ENCODE peak calls at places on chromosomes 5 and 9, in five cellular contexts. One of them, this sample, is unnamed. For H3K36me3, the result is how much of the 10 kb centered on the place peaks cover.

GRCh38 chr9:104869801-104870200 is 58.2 kb downstream of the ABCA1 start:
- DNase-seq in IMR-90: peak
- DNase-seq in neuronal stem cell: no peak
- DNase-seq in H1: no peak
- DNase-seq in mesenchymal stem cell: peak
- DNase-seq in this sample: no peak

GRCh38 chr9:18255158-18255629 is 218.8 kb upstream of the ADAMTSL1 start:
- DNase-seq in IMR-90: peak
- DNase-seq in neuronal stem cell: peak
- DNase-seq in H1: peak
- DNase-seq in mesenchymal stem cell: peak
- DNase-seq in this sample: peak

GRCh38 chr9:110081395-110081794 is 126.6 kb downstream of the C9orf152 start:
- DNase-seq in IMR-90: peak
- DNase-seq in neuronal stem cell: no peak
- DNase-seq in H1: no peak
- DNase-seq in mesenchymal stem cell: peak
- DNase-seq in this sample: no peak

GRCh38 chr5:149406203-149406978 is 27.3 kb upstream of the IL17B start:
- DNase-seq in IMR-90: peak
- DNase-seq in neuronal stem cell: no peak
- DNase-seq in H1: no peak
- DNase-seq in mesenchymal stem cell: peak
- DNase-seq in this sample: no peak

GRCh38 chr5:3993856-3994473 is 398.3 kb downstream of the IRX1 start:
- DNase-seq in IMR-90: no peak
- DNase-seq in neuronal stem cell: no peak
- DNase-seq in H1: no peak
- DNase-seq in mesenchymal stem cell: no peak
- DNase-seq in this sample: no peak

GRCh38 chr9:95102001-95102433 is 215.5 kb downstream of the FANCC start:
- DNase-seq in IMR-90: no peak
- DNase-seq in neuronal stem cell: no peak
- DNase-seq in H1: no peak
- DNase-seq in mesenchymal stem cell: no peak
- DNase-seq in this sample: peak

GRCh38 chr5:73673161-73673591 is 47.2 kb downstream of the ARHGEF28 start:
- DNase-seq in IMR-90: peak
- DNase-seq in neuronal stem cell: no peak
- DNase-seq in H1: no peak
- DNase-seq in mesenchymal stem cell: peak
- DNase-seq in this sample: peak

GRCh38 chr9:78697653-78698052 is 400.7 kb downstream of the PSAT1 start:
- DNase-seq in IMR-90: no peak
- DNase-seq in neuronal stem cell: no peak
- DNase-seq in H1: no peak
- DNase-seq in mesenchymal stem cell: no peak
- DNase-seq in this sample: no peak

GRCh38 chr9:90642570-90643539 is at the start of gene DIRAS2:
- DNase-seq in IMR-90: peak
- DNase-seq in neuronal stem cell: peak
- DNase-seq in H1: peak
- DNase-seq in mesenchymal stem cell: peak
- DNase-seq in this sample: peak

GRCh38 chr5:102312586-102312985 is 16.5 kb upstream of the SLCO4C1 start:
- DNase-seq in IMR-90: no peak
- DNase-seq in neuronal stem cell: no peak
- DNase-seq in H1: no peak
- DNase-seq in mesenchymal stem cell: peak
- DNase-seq in this sample: no peak

GRCh38 chr5:17190799-17191391 is 26.5 kb upstream of the BASP1 start:
- DNase-seq in IMR-90: peak
- DNase-seq in neuronal stem cell: no peak
- DNase-seq in H1: no peak
- DNase-seq in mesenchymal stem cell: peak
- DNase-seq in this sample: peak

DNA sequence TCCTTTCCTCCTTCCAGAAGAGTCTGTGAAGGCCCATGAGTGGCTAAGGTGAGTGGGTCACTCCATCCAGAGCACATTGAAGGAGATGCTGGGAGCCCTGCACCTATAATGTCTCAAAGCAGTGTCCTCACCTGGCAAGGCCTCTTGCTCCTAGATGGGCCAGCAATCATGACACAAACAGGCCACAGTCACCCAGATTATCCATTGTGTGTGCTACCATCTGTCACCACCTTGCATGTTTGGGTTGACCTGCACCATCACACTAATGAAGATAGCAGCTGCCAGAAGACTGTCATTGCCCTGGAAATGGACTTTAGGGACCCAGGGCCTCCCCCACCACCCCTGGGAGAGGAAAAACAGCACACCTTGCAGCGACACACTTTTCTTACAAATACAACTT is 69.6 kb downstream of the GABBR2 start:
- DNase-seq in IMR-90: no peak
- DNase-seq in neuronal stem cell: no peak
- DNase-seq in H1: no peak
- DNase-seq in mesenchymal stem cell: no peak
- DNase-seq in this sample: no peak
- H3K4ac ChIP-seq in IMR-90: no peak
- H3K4ac ChIP-seq in neuronal stem cell: no peak
- H3K4ac ChIP-seq in H1: no peak
- H3K4ac ChIP-seq in mesenchymal stem cell: no peak
- H3K4ac ChIP-seq in this sample: no peak

GRCh38 chr5:112860929-112861637 is at the start of gene SRP19:
- DNase-seq in IMR-90: peak
- DNase-seq in neuronal stem cell: peak
- DNase-seq in H1: peak
- DNase-seq in mesenchymal stem cell: peak
- DNase-seq in this sample: peak
- H3K14ac ChIP-seq in IMR-90: peak
- H3K14ac ChIP-seq in neuronal stem cell: no peak
- H3K14ac ChIP-seq in H1: no peak
- H3K14ac ChIP-seq in mesenchymal stem cell: no peak
- H3K14ac ChIP-seq in this sample: peak

DNA sequence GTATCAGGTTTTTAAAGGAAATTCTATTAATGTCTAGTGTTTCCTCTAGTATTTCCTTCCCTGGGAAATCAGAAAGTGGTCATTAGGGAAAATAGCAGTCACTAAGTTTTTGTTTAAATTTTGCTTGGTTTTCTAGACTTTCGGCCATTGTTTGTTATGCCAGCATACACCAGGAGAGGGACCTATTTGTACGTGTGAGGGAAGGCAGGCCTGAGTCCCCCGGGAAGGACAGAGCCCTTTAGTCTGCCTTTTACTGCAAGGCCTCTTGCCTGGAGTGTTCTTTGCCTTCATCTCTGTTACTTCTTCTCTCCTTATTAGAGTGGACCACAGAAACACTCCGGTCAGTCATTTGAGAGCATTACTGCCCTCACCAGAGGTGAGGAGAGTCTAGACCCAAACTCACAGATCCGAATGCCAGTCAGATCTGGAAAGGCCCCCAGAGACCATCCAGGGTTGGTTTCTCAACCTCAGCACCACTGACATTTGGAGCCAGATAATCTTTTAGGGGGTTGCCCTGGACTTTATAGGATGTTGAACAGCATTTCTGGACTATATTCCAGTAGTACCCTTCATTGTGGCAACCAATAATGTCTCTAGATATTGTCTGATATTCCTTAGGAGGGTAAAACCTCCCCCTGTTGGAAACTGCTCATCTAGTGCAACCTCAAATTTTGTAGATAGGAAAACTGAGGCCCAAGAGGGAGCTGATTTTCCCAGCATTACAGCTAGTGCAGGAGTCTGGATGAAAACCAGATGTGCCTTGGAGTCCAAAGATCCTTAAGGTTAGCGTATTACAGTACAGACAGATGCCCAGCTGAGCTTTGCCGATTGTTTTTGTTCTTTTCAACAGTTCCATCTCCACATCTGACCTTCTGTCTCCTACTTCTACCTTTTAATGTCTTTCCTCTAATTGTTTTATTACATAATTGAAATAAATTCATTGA is 93.0 kb upstream of the NIPAL4 start:
- DNase-seq in IMR-90: peak
- DNase-seq in neuronal stem cell: no peak
- DNase-seq in H1: no peak
- DNase-seq in mesenchymal stem cell: peak
- DNase-seq in this sample: no peak
- H3K36me3 ChIP-seq in IMR-90: under half
- H3K36me3 ChIP-seq in neuronal stem cell: half or more
- H3K36me3 ChIP-seq in H1: under half
- H3K36me3 ChIP-seq in mesenchymal stem cell: under half
- H3K36me3 ChIP-seq in this sample: under half

GRCh38 chr9:35792044-35792813 is 838 bp downstream of the NPR2 start:
- DNase-seq in IMR-90: no peak
- DNase-seq in neuronal stem cell: no peak
- DNase-seq in H1: no peak
- DNase-seq in mesenchymal stem cell: no peak
- DNase-seq in this sample: no peak
- H3K4ac ChIP-seq in IMR-90: peak
- H3K4ac ChIP-seq in neuronal stem cell: peak
- H3K4ac ChIP-seq in H1: no peak
- H3K4ac ChIP-seq in mesenchymal stem cell: peak
- H3K4ac ChIP-seq in this sample: no peak

This sample was measured in trophoblast cell.